ENCODE peak calls at places on chromosomes 5 and 9, in six cellular contexts. C is AG04450; A is tibial artery; M is fibroblast of lung; H is CD4-positive, CD25-positive, alpha-beta regulatory T cell; Z is cardiac muscle cell. U is an unnamed sample.

GRCh38 chr9:32899181-32899580 is 102.2 kb downstream of the APTX start:
- DNase-seq in C (no peak), A (no peak), M (peak; percentile 56), H (no peak), Z (no peak), U (no peak)

GRCh38 chr5:119288364-119289047 is 67.3 kb upstream of the TNFAIP8 start:
- DNase-seq in C (no peak), A (no peak), M (peak; percentile 38), H (no peak), Z (no peak), U (no peak)

GRCh38 chr9:133186736-133187135 is 22.3 kb downstream of the OBP2B start:
- DNase-seq in C (no peak), A (no peak), M (no peak), H (no peak), Z (no peak), U (no peak)

GRCh38 chr9:69145148-69145547 is 28.9 kb upstream of the TJP2 start:
- DNase-seq in C (no peak), A (no peak), M (no peak), H (no peak), Z (no peak), U (no peak)

GRCh38 chr5:175642998-175643397 is 14.9 kb upstream of the HRH2 start:
- DNase-seq in C (no peak), A (no peak), M (no peak), H (no peak), Z (no peak), U (no peak)

GRCh38 chr9:87766697-87767096 is 40.8 kb downstream of the CTSL start:
- DNase-seq in C (no peak), A (no peak), M (no peak), H (no peak), Z (no peak), U (no peak)

GRCh38 chr9:130185494-130186005 is 13.3 kb downstream of the NCS1 start:
- DNase-seq in C (no peak), A (no peak), M (peak; percentile 63), H (no peak), Z (peak; percentile 76), U (no peak)

GRCh38 chr9:124371183-124371582 is 44.1 kb downstream of the PSMB7 start:
- DNase-seq in C (no peak), A (no peak), M (peak; percentile 55), H (no peak), Z (no peak), U (no peak)

GRCh38 chr5:84430863-84431663 is 46.4 kb upstream of the EDIL3 start:
- DNase-seq in C (no peak), A (no peak), M (no peak), H (no peak), Z (no peak), U (no peak)

GRCh38 chr5:54120473-54120872 is 189.9 kb downstream of the ARL15 start:
- DNase-seq in C (no peak), A (no peak), M (no peak), H (no peak), Z (no peak), U (no peak)
- H3K27ac ChIP-seq in C (no peak overlapping the region), A (no peak overlapping the region), M (no peak overlapping the region), H (no peak overlapping the region), Z (no peak overlapping the region), U (no peak overlapping the region)

GRCh38 chr9:123321874-123322770 is 33.9 kb upstream of the CRB2 start:
- DNase-seq in C (no peak), A (no peak), M (no peak), H (no peak), Z (no peak), U (no peak)

GRCh38 chr9:123324767-123325183 is 31.2 kb upstream of the CRB2 start:
- DNase-seq in C (no peak), A (no peak), M (no peak), H (no peak), Z (no peak), U (no peak)

GRCh38 chr9:123323482-123324013 is 32.4 kb upstream of the CRB2 start:
- DNase-seq in C (no peak), A (no peak), M (no peak), H (no peak), Z (no peak), U (no peak)

GRCh38 chr9:123320814-123321213 is 35.2 kb upstream of the CRB2 start:
- DNase-seq in C (no peak), A (no peak), M (no peak), H (no peak), Z (no peak), U (no peak)

GRCh38 chr9:123322771-123323481 is 33.1 kb upstream of the CRB2 start:
- DNase-seq in C (no peak), A (no peak), M (no peak), H (peak; percentile 87), Z (peak; percentile 34), U (no peak)
- H3K4me3 ChIP-seq in C (no peak overlapping the region), A (no peak overlapping the region), M (no peak overlapping the region), H (peak overlapping the region; percentile 62), Z (no peak overlapping the region), U (no peak overlapping the region)

GRCh38 chr5:59188415-59189225 is 605.7 kb downstream of the RAB3C start:
- DNase-seq in C (no peak), A (peak; percentile 65), M (peak; percentile 63), H (peak; percentile 66), Z (peak; percentile 84), U (no peak)
- H3K9me3 ChIP-seq in C (no peaks in the 10 kb centered on the region), A (no peaks in the 10 kb centered on the region), M (no peaks in the 10 kb centered on the region), H (no peaks in the 10 kb centered on the region), Z (no peaks in the 10 kb centered on the region), U (no peaks in the 10 kb centered on the region)

GRCh38 chr5:160324885-160325284 is 12.5 kb upstream of the CCNJL start:
- DNase-seq in C (no peak), A (no peak), M (no peak), H (no peak), Z (no peak), U (no peak)
- H3K27ac ChIP-seq in C (no peak overlapping the region), A (no peak overlapping the region), M (no peak overlapping the region), H (no peak overlapping the region), Z (no peak overlapping the region), U (no peak overlapping the region)

GRCh38 chr5:17243287-17244063 is 26.0 kb downstream of the BASP1 start:
- DNase-seq in C (no peak), A (no peak), M (no peak), H (no peak), Z (no peak), U (no peak)

GRCh38 chr5:17252543-17252942 is 35.1 kb downstream of the BASP1 start:
- DNase-seq in C (no peak), A (no peak), M (peak; percentile 64), H (no peak), Z (no peak), U (no peak)

DNA sequence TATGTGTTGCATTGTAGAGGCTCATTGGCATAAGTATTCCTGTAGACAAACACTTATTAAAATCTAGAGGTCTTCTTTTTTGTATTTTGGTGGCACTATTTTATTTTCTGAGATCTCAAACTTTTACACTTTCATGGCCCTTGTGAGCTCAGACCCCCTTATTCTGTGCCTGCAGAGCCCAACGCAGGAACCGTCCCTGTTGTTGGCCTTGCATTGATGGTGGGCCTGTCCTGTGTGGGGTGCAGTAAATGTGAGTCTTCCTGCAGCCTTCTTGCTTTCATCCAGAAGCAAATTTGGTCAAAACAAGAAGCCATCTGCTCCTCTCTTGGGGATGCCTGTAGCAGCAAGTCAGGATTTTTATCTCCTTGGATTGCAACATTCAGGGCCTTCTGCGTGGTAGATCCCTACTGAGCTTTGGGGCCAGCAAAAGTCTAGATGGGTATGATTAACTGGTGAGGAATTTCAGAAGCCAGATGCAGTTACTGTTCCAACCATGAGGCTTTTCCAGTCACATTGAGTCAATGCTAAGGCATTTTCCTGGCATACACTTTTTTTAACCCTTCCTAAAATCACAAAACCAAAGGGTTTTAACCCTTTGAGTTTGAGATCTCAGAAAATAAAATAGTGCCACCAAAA is 31.7 kb downstream of the BASP1 start:
- DNase-seq in C (peak; percentile 94), A (peak; percentile 39), M (peak; percentile 99), H (no peak), Z (no peak), U (peak; percentile 94)
- H3K4me3 ChIP-seq in C (no peak overlapping the region), A (no peak overlapping the region), M (no peak overlapping the region), H (no peak overlapping the region), Z (no peak overlapping the region), U (no peak overlapping the region)

U was measured in Panc1.